ENCODE peak calls at places on chromosomes 4 and X, in seven cellular contexts. One of them, this sample, is unnamed.

GRCh38 chrX:152072236-152072635 is 66.1 kb downstream of the MAGEA10 start:
- DNase-seq in kidney: no peak
- DNase-seq in AG04450: peak; percentile 1
- DNase-seq in cardiac fibroblast: peak; percentile 87
- DNase-seq in upper lobe of right lung: no peak
- DNase-seq in GM12865: no peak
- DNase-seq in IMR-90: peak; percentile 0
- DNase-seq in this sample: peak; percentile 84

GRCh38 chr4:140152015-140152703 is 1.8 kb downstream of the MAML3 start:
- DNase-seq in upper lobe of right lung: peak; percentile 92
- DNase-seq in cardiac fibroblast: no peak
- DNase-seq in AG04450: no peak
- DNase-seq in kidney: peak; percentile 90
- DNase-seq in IMR-90: no peak
- DNase-seq in GM12865: no peak
- DNase-seq in this sample: no peak

GRCh38 chrX:43225626-43226328 is 430.3 kb upstream of the MAOA start:
- DNase-seq in IMR-90: no peak
- DNase-seq in cardiac fibroblast: no peak
- DNase-seq in GM12865: no peak
- DNase-seq in kidney: no peak
- DNase-seq in AG04450: no peak
- DNase-seq in upper lobe of right lung: no peak
- DNase-seq in this sample: no peak

GRCh38 chrX:123450217-123450616 is 266.1 kb downstream of the GRIA3 start:
- DNase-seq in cardiac fibroblast: peak; percentile 28
- DNase-seq in GM12865: peak; percentile 27
- DNase-seq in AG04450: no peak
- DNase-seq in kidney: no peak
- DNase-seq in upper lobe of right lung: no peak
- DNase-seq in IMR-90: peak; percentile 1
- DNase-seq in this sample: no peak

GRCh38 chr4:128424524-128425195 is 137.0 kb upstream of the PGRMC2 start:
- DNase-seq in kidney: no peak
- DNase-seq in cardiac fibroblast: peak; percentile 55
- DNase-seq in AG04450: no peak
- DNase-seq in upper lobe of right lung: no peak
- DNase-seq in GM12865: no peak
- DNase-seq in IMR-90: peak; percentile 21
- DNase-seq in this sample: no peak

GRCh38 chr4:23631255-23631950 is 258.4 kb downstream of the PPARGC1A start:
- DNase-seq in AG04450: no peak
- DNase-seq in cardiac fibroblast: no peak
- DNase-seq in upper lobe of right lung: no peak
- DNase-seq in GM12865: no peak
- DNase-seq in kidney: no peak
- DNase-seq in IMR-90: no peak
- DNase-seq in this sample: no peak

GRCh38 chr4:2791518-2792395 is 1.1 kb upstream of the SH3BP2 start:
- DNase-seq in cardiac fibroblast: no peak
- DNase-seq in AG04450: no peak
- DNase-seq in GM12865: peak; percentile 0
- DNase-seq in IMR-90: no peak
- DNase-seq in kidney: peak; percentile 78
- DNase-seq in upper lobe of right lung: no peak
- DNase-seq in this sample: no peak

GRCh38 chrX:109847257-109848187 is 114.5 kb upstream of the ACSL4 start:
- DNase-seq in GM12865: no peak
- DNase-seq in kidney: no peak
- DNase-seq in IMR-90: peak; percentile 90
- DNase-seq in upper lobe of right lung: no peak
- DNase-seq in cardiac fibroblast: peak; percentile 86
- DNase-seq in AG04450: peak; percentile 62
- DNase-seq in this sample: no peak

GRCh38 chr4:105630670-105631655 is 77.5 kb downstream of the INTS12 start:
- DNase-seq in kidney: no peak
- DNase-seq in upper lobe of right lung: no peak
- DNase-seq in cardiac fibroblast: peak; percentile 6
- DNase-seq in GM12865: no peak
- DNase-seq in IMR-90: no peak
- DNase-seq in AG04450: no peak
- DNase-seq in this sample: no peak

GRCh38 chr4:184196730-184197355 is 20.8 kb downstream of the ENPP6 start:
- DNase-seq in kidney: no peak
- DNase-seq in upper lobe of right lung: no peak
- DNase-seq in GM12865: no peak
- DNase-seq in AG04450: no peak
- DNase-seq in IMR-90: no peak
- DNase-seq in cardiac fibroblast: no peak
- DNase-seq in this sample: no peak

GRCh38 chrX:113353134-113353533 is 512.5 kb upstream of the AMOT start:
- DNase-seq in IMR-90: no peak
- DNase-seq in kidney: peak; percentile 53
- DNase-seq in cardiac fibroblast: no peak
- DNase-seq in AG04450: no peak
- DNase-seq in GM12865: no peak
- DNase-seq in upper lobe of right lung: no peak
- DNase-seq in this sample: no peak

GRCh38 chr4:183268556-183268955 is 51.5 kb downstream of the CLDN22 start:
- DNase-seq in IMR-90: no peak
- DNase-seq in cardiac fibroblast: no peak
- DNase-seq in kidney: no peak
- DNase-seq in AG04450: no peak
- DNase-seq in upper lobe of right lung: no peak
- DNase-seq in GM12865: no peak
- DNase-seq in this sample: no peak

GRCh38 chr4:182748283-182748682 is 168.9 kb downstream of the DCTD start:
- DNase-seq in AG04450: no peak
- DNase-seq in kidney: no peak
- DNase-seq in GM12865: no peak
- DNase-seq in cardiac fibroblast: no peak
- DNase-seq in IMR-90: no peak
- DNase-seq in upper lobe of right lung: no peak
- DNase-seq in this sample: no peak

GRCh38 chr4:55932489-55932888 is 16.3 kb upstream of the CEP135 start:
- DNase-seq in IMR-90: no peak
- DNase-seq in kidney: no peak
- DNase-seq in AG04450: no peak
- DNase-seq in cardiac fibroblast: no peak
- DNase-seq in upper lobe of right lung: no peak
- DNase-seq in GM12865: no peak
- DNase-seq in this sample: no peak

GRCh38 chr4:76430519-76431388 is 4.3 kb upstream of the SHROOM3 start:
- DNase-seq in kidney: no peak
- DNase-seq in upper lobe of right lung: no peak
- DNase-seq in AG04450: peak; percentile 7
- DNase-seq in IMR-90: peak; percentile 60
- DNase-seq in GM12865: peak; percentile 64
- DNase-seq in cardiac fibroblast: peak; percentile 77
- DNase-seq in this sample: peak; percentile 56

GRCh38 chr4:160877087-160877790 is 1286.6 kb downstream of the FSTL5 start:
- DNase-seq in AG04450: no peak
- DNase-seq in IMR-90: no peak
- DNase-seq in GM12865: no peak
- DNase-seq in cardiac fibroblast: no peak
- DNase-seq in kidney: no peak
- DNase-seq in upper lobe of right lung: no peak
- DNase-seq in this sample: no peak

GRCh38 chr4:153759407-153760226 is at the start of gene RNF175:
- DNase-seq in cardiac fibroblast: no peak
- DNase-seq in kidney: no peak
- DNase-seq in IMR-90: no peak
- DNase-seq in upper lobe of right lung: no peak
- DNase-seq in AG04450: no peak
- DNase-seq in GM12865: no peak
- DNase-seq in this sample: no peak
- H3K4me3 ChIP-seq in cardiac fibroblast: peak within 1 kb of the TSS; percentile 34
- H3K4me3 ChIP-seq in kidney: no peak within 1 kb of the TSS
- H3K4me3 ChIP-seq in IMR-90: peak within 1 kb of the TSS; percentile 30
- H3K4me3 ChIP-seq in upper lobe of right lung: peak within 1 kb of the TSS; percentile 42
- H3K4me3 ChIP-seq in AG04450: peak within 1 kb of the TSS; percentile 31
- H3K4me3 ChIP-seq in GM12865: no peak within 1 kb of the TSS
- H3K4me3 ChIP-seq in this sample: peak within 1 kb of the TSS; percentile 48

DNA sequence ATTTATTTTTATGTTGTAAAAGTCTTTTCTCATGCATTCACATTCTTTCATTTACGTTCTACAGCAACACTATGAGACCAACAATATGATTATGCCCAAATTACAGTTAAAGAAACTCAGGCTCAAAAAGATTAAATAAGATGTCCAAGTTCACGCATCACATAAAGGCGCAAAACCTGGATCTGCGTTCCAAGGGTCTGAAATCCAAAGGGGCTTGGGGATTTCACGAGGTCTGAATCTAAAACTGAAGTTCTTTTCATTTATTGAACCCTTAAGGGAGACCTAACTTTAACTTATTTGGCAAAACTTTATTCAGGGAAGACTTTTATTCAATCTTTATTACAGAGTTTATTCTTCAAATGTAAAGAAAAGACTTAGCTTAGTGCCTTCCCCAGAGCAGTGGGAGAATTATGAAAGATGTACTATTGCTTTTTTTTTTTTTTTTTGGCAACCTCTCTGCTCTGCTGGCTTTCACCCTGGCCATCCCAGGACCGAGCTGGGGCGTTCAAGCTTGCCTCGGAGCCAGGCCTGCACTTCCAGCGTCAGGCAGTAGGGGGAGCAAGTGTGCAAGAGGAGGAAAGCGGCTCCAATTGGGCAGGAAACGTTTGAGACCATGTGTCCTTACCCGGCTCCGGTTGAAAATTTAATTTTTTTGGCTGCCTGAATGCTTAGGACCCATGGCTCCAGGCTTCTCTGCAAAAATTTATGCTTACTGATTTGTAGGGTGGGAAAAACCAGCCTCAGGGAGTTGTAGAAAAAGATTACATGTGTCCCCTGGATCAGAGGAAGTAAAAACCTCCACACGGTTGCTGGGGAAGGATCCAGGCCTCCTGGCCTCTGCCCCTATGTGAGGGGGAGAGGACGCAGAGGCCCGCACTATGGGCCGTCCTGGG is 344.3 kb upstream of the KLF3 start:
- DNase-seq in IMR-90: peak; percentile 82
- DNase-seq in AG04450: peak; percentile 61
- DNase-seq in upper lobe of right lung: peak; percentile 96
- DNase-seq in GM12865: peak; percentile 93
- DNase-seq in kidney: peak; percentile 96
- DNase-seq in cardiac fibroblast: peak; percentile 97
- DNase-seq in this sample: peak; percentile 88
- H3K4me3 ChIP-seq in IMR-90: peak overlapping the region; percentile 33
- H3K4me3 ChIP-seq in AG04450: no peak overlapping the region
- H3K4me3 ChIP-seq in upper lobe of right lung: peak overlapping the region; percentile 34
- H3K4me3 ChIP-seq in GM12865: peak overlapping the region; percentile 54
- H3K4me3 ChIP-seq in kidney: peak overlapping the region; percentile 75
- H3K4me3 ChIP-seq in cardiac fibroblast: no peak overlapping the region
- H3K4me3 ChIP-seq in this sample: no peak overlapping the region

DNA sequence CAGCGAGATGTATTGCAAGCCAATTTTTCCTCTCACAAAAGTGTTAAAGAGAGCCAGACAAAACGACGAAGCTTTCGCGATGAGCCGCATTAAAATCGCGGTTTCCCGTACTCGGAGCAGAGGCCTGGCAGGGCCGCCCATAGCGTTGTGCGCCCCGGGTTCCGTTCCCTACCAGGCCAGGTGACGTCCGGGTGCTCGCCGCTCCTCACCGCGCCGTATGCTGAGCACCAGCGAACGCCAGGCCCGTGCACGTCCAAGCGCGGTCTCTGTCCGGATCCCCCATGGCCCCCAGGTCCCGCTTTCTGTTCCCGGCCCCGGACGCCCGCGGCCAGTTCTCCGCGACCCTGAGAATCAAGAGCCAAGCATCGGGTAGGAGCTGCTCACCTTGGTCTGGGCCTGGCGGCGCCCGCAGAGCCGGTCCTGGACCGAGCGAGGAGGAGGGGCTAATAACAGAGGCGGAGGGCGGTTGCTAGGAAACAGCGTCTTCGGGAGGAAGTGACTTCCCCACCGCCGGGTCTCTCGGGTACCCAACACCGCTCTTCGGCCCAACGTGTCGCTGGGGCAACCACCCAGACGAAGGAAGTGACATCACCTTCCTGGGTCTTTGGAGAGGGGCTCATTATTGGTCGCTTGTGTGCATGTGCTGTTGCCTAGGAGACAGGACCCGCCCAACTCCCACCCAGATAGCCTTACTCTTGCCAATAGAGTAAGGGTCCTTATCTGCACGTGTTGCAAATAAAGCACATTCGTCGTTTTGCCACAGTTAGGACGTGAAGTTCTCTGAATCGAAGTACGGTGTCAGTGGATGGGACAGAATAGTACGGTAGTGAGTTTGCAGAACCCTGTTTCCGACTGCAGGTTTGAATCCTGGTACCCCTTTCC is at the start of gene MAP9:
- DNase-seq in upper lobe of right lung: peak; percentile 93
- DNase-seq in AG04450: peak; percentile 79
- DNase-seq in cardiac fibroblast: peak; percentile 96
- DNase-seq in IMR-90: peak; percentile 93
- DNase-seq in GM12865: peak; percentile 94
- DNase-seq in kidney: peak; percentile 98
- DNase-seq in this sample: peak; percentile 87
- H3K4me3 ChIP-seq in upper lobe of right lung: peak within 1 kb of the TSS; percentile 61
- H3K4me3 ChIP-seq in AG04450: peak within 1 kb of the TSS; percentile 81
- H3K4me3 ChIP-seq in cardiac fibroblast: peak within 1 kb of the TSS; percentile 75
- H3K4me3 ChIP-seq in IMR-90: peak within 1 kb of the TSS; percentile 62
- H3K4me3 ChIP-seq in GM12865: peak within 1 kb of the TSS; percentile 74
- H3K4me3 ChIP-seq in kidney: peak within 1 kb of the TSS; percentile 71
- H3K4me3 ChIP-seq in this sample: peak within 1 kb of the TSS; percentile 74

GRCh38 chr4:85932371-85933305 is 427.2 kb downstream of the MAPK10 start:
- DNase-seq in GM12865: no peak
- DNase-seq in upper lobe of right lung: no peak
- DNase-seq in kidney: peak; percentile 70
- DNase-seq in cardiac fibroblast: peak; percentile 43
- DNase-seq in IMR-90: no peak
- DNase-seq in AG04450: no peak
- DNase-seq in this sample: no peak

GRCh38 chr4:85928775-85929585 is 430.9 kb downstream of the MAPK10 start:
- DNase-seq in GM12865: peak; percentile 9
- DNase-seq in kidney: peak; percentile 60
- DNase-seq in IMR-90: peak; percentile 47
- DNase-seq in upper lobe of right lung: no peak
- DNase-seq in AG04450: no peak
- DNase-seq in cardiac fibroblast: peak; percentile 53
- DNase-seq in this sample: no peak

GRCh38 chr4:85925071-85925470 is 434.8 kb downstream of the MAPK10 start:
- DNase-seq in kidney: no peak
- DNase-seq in IMR-90: no peak
- DNase-seq in AG04450: no peak
- DNase-seq in GM12865: no peak
- DNase-seq in upper lobe of right lung: no peak
- DNase-seq in cardiac fibroblast: no peak
- DNase-seq in this sample: no peak

GRCh38 chr4:85933306-85933640 is 426.6 kb downstream of the MAPK10 start:
- DNase-seq in kidney: no peak
- DNase-seq in AG04450: no peak
- DNase-seq in IMR-90: no peak
- DNase-seq in upper lobe of right lung: no peak
- DNase-seq in GM12865: no peak
- DNase-seq in cardiac fibroblast: no peak
- DNase-seq in this sample: no peak

DNA sequence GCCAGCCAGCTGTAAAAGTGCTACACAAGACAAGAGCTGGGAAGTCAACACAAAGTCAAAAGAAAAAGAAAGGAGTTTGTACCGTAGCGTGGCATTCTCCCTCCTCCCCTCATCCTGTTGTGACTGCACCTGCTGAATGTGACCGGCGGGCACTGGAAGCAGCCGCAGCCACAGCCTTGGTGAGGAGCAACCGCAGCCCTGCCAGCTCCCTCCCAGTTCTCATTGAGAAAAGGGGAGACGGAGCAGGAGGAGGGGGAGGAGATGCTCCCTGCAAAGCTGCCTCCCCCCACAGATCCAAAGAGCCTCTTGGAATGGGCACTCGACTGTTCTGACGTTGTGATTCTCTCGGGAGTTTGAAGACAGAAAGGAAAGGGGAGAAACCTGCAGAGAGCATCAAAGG is 429.9 kb downstream of the MAPK10 start:
- DNase-seq in cardiac fibroblast: no peak
- DNase-seq in upper lobe of right lung: peak; percentile 75
- DNase-seq in IMR-90: no peak
- DNase-seq in kidney: peak; percentile 89
- DNase-seq in AG04450: no peak
- DNase-seq in GM12865: no peak
- DNase-seq in this sample: no peak
- H3K4me3 ChIP-seq in cardiac fibroblast: no peak overlapping the region
- H3K4me3 ChIP-seq in upper lobe of right lung: peak overlapping the region; percentile 27
- H3K4me3 ChIP-seq in IMR-90: no peak overlapping the region
- H3K4me3 ChIP-seq in kidney: peak overlapping the region; percentile 77
- H3K4me3 ChIP-seq in AG04450: no peak overlapping the region
- H3K4me3 ChIP-seq in GM12865: no peak overlapping the region
- H3K4me3 ChIP-seq in this sample: no peak overlapping the region